ENCODE peak calls at places on chromosomes 4 and X, in six cellular contexts. H, C, G, T, Z and J are unnamed samples.

GRCh38 chrX:84199688-84200087 is 11.7 kb upstream of the RPS6KA6 start:
- DNase-seq in H (no peak), C (no peak), G (no peak), T (no peak), Z (no peak), J (no peak)

GRCh38 chrX:45172890-45173289 is 27.8 kb downstream of the DIPK2B start:
- DNase-seq in H (no peak), C (peak), G (peak), T (no peak), Z (peak), J (peak)

GRCh38 chr4:68368566-68369473 is 18.9 kb upstream of the YTHDC1 start:
- DNase-seq in H (no peak), C (peak), G (peak), T (no peak), Z (peak), J (peak)

GRCh38 chr4:8345053-8345945 is 75.7 kb downstream of the HTRA3 start:
- DNase-seq in H (no peak), C (no peak), G (no peak), T (no peak), Z (no peak), J (no peak)

GRCh38 chrX:120244735-120245498 is 5.7 kb upstream of the ZBTB33 start:
- DNase-seq in H (peak), C (peak), G (peak), T (peak), Z (peak), J (peak)

GRCh38 chr4:98557497-98557896 is 100.9 kb downstream of the TSPAN5 start:
- DNase-seq in H (no peak), C (peak), G (peak), T (no peak), Z (peak), J (peak)

GRCh38 chrX:129606918-129607317 is 47.8 kb downstream of the APLN start:
- DNase-seq in H (peak), C (peak), G (peak), T (peak), Z (peak), J (peak)

GRCh38 chr4:152211936-152212675 is 323.8 kb downstream of the FBXW7 start:
- DNase-seq in H (no peak), C (no peak), G (no peak), T (no peak), Z (no peak), J (no peak)

GRCh38 chr4:102825261-102826071 is 1.9 kb downstream of the UBE2D3 start:
- DNase-seq in H (peak), C (peak), G (peak), T (peak), Z (peak), J (peak)

GRCh38 chr4:55447108-55447708 is 51.5 kb downstream of the TMEM165 start:
- DNase-seq in H (no peak), C (no peak), G (no peak), T (no peak), Z (no peak), J (no peak)

GRCh38 chr4:185956546-185956945 is 112.4 kb upstream of the TLR3 start:
- DNase-seq in H (no peak), C (no peak), G (no peak), T (no peak), Z (no peak), J (no peak)

GRCh38 chr4:2432991-2433530 is 14.3 kb downstream of the CFAP99 start:
- DNase-seq in H (no peak), C (peak), G (peak), T (no peak), Z (peak), J (peak)

GRCh38 chrX:23742174-23742692 is 843 bp downstream of the ACOT9 start:
- DNase-seq in H (no peak), C (peak), G (peak), T (no peak), Z (peak), J (peak)

GRCh38 chrX:1673337-1673736 is 58.5 kb downstream of the ASMT start:
- DNase-seq in H (peak), C (peak), G (peak), T (no peak), Z (no peak), J (no peak)

GRCh38 chr4:92307156-92307555 is 3.4 kb downstream of the GRID2 start:
- DNase-seq in H (no peak), C (no peak), G (no peak), T (no peak), Z (no peak), J (no peak)

GRCh38 chr4:125481334-125481733 is 166.6 kb downstream of the FAT4 start:
- DNase-seq in H (no peak), C (no peak), G (no peak), T (no peak), Z (no peak), J (no peak)

GRCh38 chr4:183571350-183572076 is 66.7 kb downstream of the ING2 start:
- DNase-seq in H (no peak), C (peak), G (peak), T (no peak), Z (peak), J (peak)

GRCh38 chr4:176897226-176897625 is 104.5 kb upstream of the VEGFC start:
- DNase-seq in H (no peak), C (no peak), G (no peak), T (no peak), Z (no peak), J (no peak)

GRCh38 chr4:24745172-24745895 is 50.0 kb upstream of the SOD3 start:
- DNase-seq in H (no peak), C (no peak), G (no peak), T (no peak), Z (no peak), J (no peak)

GRCh38 chrX:117990438-117990837 is 126.2 kb downstream of the KLHL13 start:
- DNase-seq in H (no peak), C (no peak), G (no peak), T (no peak), Z (peak), J (peak)

GRCh38 chr4:168840988-168841681 is 168.9 kb downstream of the CBR4 start:
- DNase-seq in H (no peak), C (no peak), G (no peak), T (no peak), Z (no peak), J (peak)

GRCh38 chr4:8237256-8237989 is 32.1 kb upstream of the HTRA3 start:
- DNase-seq in H (no peak), C (no peak), G (no peak), T (no peak), Z (no peak), J (no peak)

GRCh38 chrX:3514996-3515395 is 168.5 kb upstream of the MXRA5 start:
- DNase-seq in H (no peak), C (no peak), G (peak), T (no peak), Z (peak), J (no peak)

GRCh38 chr4:57191523-57192034 is 81.4 kb upstream of the IGFBP7 start:
- DNase-seq in H (no peak), C (peak), G (no peak), T (no peak), Z (no peak), J (peak)

GRCh38 chrX:37349131-37350033 is at the start of gene PRRG1:
- DNase-seq in H (no peak), C (peak), G (peak), T (peak), Z (peak), J (peak)

GRCh38 chr4:171714791-171715454 is 98.3 kb upstream of the GALNTL6 start:
- DNase-seq in H (no peak), C (no peak), G (no peak), T (no peak), Z (no peak), J (no peak)

GRCh38 chr4:169810325-169811323 is 52.9 kb upstream of the HPF1 start:
- DNase-seq in H (peak), C (peak), G (peak), T (peak), Z (peak), J (peak)

GRCh38 chr4:89599026-89599425 is 237.9 kb downstream of the SNCA start:
- DNase-seq in H (no peak), C (no peak), G (peak), T (no peak), Z (no peak), J (no peak)

GRCh38 chr4:189807031-189807430 is 133.6 kb upstream of the FRG1 start:
- DNase-seq in H (no peak), C (no peak), G (no peak), T (no peak), Z (no peak), J (no peak)

GRCh38 chr4:56460085-56460484 is 7.3 kb upstream of the SRP72 start:
- DNase-seq in H (no peak), C (no peak), G (peak), T (no peak), Z (no peak), J (no peak)

GRCh38 chr4:112168719-112169500 is 23.7 kb downstream of the FAM241A start:
- DNase-seq in H (no peak), C (no peak), G (no peak), T (no peak), Z (no peak), J (no peak)

GRCh38 chr4:85557016-85557901 is 82.3 kb downstream of the ARHGAP24 start:
- DNase-seq in H (no peak), C (no peak), G (no peak), T (no peak), Z (no peak), J (no peak)

GRCh38 chr4:85556293-85556692 is 81.3 kb downstream of the ARHGAP24 start:
- DNase-seq in H (no peak), C (no peak), G (no peak), T (no peak), Z (no peak), J (no peak)

GRCh38 chr4:85555210-85555609 is 80.3 kb downstream of the ARHGAP24 start:
- DNase-seq in H (no peak), C (no peak), G (peak), T (no peak), Z (no peak), J (peak)
- H3K4me2 ChIP-seq in H (no peak), C (no peak), G (no peak), T (no peak), Z (no peak), J (no peak)

GRCh38 chr4:37902212-37902611 is 11.3 kb downstream of the TBC1D1 start:
- DNase-seq in H (no peak), C (no peak), G (no peak), T (no peak), Z (no peak), J (no peak)
- H3K4me3 ChIP-seq in H (no peak), C (no peak), G (no peak), T (peak), Z (no peak), J (no peak)

GRCh38 chrX:153927936-153928760 is 2.1 kb upstream of the ARHGAP4 start:
- DNase-seq in H (peak), C (peak), G (peak), T (peak), Z (peak), J (peak)

GRCh38 chrX:153927686-153927935 is 1.5 kb upstream of the ARHGAP4 start:
- DNase-seq in H (no peak), C (no peak), G (no peak), T (no peak), Z (no peak), J (no peak)

GRCh38 chrX:153930011-153930910 is 4.2 kb upstream of the ARHGAP4 start:
- DNase-seq in H (no peak), C (no peak), G (no peak), T (no peak), Z (no peak), J (no peak)

GRCh38 chrX:153929576-153929975 is 3.5 kb upstream of the ARHGAP4 start:
- DNase-seq in H (no peak), C (no peak), G (no peak), T (no peak), Z (no peak), J (no peak)

GRCh38 chrX:153928846-153929245 is 2.8 kb upstream of the ARHGAP4 start:
- DNase-seq in H (peak), C (no peak), G (no peak), T (no peak), Z (no peak), J (no peak)
- H2AFZ ChIP-seq in H (no peak), C (no peak), G (no peak), T (no peak), Z (no peak), J (no peak)

GRCh38 chr4:157300678-157301077 is 80.2 kb downstream of the GRIA2 start:
- DNase-seq in H (no peak), C (no peak), G (no peak), T (no peak), Z (no peak), J (no peak)
- H3K4me2 ChIP-seq in H (no peak), C (no peak), G (no peak), T (no peak), Z (no peak), J (no peak)

GRCh38 chr4:13670456-13671150 is 43.1 kb upstream of the BOD1L1 start:
- DNase-seq in H (no peak), C (no peak), G (no peak), T (no peak), Z (no peak), J (no peak)
- H3K4me3 ChIP-seq in H (no peak), C (no peak), G (no peak), T (no peak), Z (no peak), J (no peak)

DNA sequence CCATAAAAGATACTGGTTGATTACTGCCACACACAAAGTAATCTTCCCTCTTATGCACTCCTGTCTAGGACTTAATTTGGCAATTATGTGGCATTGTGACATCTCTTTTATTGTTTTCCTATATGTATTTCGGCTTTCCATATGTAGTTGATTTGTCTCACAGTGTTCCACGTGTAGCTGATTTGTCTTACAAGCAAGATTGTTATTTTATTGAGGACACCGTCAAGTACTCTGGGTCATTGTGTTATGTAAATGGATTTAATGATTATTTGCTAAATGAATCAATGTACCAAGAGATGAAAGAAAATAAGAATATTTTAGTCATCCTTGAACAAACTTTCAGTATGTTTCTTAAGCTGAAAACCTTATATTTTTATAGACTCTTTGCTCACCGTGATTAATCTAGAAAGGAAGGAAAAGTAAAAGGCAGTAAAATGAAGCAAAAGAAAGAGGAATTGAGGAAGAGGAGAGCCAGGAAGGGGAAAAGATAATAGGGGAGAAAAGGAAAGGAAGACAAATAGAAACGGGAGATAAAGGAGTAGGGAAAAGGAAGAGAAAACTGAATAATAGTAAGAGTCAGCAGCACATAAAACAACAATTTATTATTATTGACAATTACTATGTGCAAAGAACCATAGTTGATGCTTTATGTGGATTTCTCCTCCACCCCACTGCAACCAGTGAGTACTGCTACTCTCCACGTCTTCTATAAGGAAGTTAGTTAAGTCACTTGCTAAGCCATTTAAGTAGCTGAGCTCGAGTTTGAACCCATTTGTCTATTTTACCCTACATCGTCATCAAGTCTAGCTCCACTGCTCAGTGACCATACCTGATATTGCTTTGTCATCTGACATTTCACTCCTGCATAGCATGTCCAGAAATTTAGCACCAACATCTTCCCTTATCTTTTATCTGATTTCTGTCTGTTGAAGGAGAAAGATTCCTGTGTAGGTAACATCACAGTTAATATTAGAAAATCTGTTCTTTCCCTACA is 336.5 kb downstream of the BMPR1B start:
- DNase-seq in H (peak), C (peak), G (no peak), T (no peak), Z (no peak), J (no peak)
- H2AFZ ChIP-seq in H (peak), C (peak), G (no peak), T (no peak), Z (no peak), J (no peak)

DNA sequence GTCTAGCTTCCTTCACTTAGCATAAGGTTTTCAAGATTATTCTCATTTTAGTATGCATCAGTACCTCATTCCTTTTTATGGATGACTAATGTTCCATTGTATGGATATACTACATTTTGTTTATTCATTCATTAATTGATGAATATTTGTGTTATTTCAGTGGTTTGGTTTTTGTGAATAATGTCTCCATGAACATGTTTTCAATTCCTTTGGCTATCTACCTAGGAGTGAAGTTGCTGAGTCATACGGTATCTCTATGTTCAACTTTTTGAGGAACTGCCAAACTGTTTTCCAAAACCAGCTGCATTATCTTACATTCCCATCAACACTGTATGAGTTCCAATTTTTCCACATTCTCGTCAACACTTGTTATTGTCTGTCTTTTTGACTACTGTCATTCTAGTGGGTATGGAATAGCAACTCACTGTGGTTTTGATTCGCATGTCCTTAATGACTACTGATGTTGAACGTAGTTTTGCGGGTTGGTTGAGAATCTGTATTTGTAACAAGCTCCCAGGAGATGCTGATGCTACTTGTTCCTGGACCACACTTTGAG is 388.6 kb upstream of the MAGEB2 start:
- DNase-seq in H (no peak), C (no peak), G (no peak), T (no peak), Z (peak), J (peak)
- H3K4me2 ChIP-seq in H (no peak), C (no peak), G (no peak), T (no peak), Z (no peak), J (no peak)

DNA sequence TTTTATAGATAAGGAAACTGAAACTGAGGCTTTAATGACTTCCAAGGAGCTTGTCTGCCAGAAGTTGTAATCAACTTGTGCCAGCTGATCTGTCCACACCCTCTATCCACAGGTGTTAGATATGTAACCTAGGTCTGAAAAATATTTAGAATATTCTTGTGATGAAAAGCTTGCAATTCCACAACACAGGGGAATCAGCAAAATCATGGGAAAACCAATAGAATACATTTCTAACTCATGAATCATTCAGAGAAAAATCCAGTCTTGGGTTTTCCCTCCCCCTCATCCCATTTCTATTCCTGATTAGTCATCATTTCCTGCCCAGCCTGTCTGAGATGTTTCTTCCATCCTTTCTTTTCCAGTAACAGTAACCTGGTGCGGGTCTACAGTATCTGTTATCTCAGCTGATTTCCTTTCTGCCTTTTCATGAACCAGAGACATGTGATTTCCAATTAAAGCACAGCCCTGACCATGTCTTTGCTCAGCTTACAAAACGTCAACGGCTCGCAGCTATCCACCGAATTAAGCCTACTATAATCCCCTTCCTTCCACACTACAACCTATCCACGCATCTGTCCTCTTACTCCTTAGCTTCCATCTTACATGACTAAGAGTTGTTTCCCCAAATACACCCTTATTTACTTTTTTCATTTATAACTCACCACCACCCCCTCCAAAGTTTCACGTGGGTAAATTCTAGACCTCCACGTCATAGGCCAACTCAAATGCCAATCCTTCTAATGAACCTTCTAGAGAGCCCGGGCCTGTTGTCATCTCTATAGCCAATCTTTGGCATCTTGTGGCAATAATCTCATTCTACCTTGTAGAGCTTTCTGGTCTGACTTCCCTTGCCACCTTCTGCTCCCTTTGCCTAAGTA is 951 bp upstream of the NOCT start:
- DNase-seq in H (no peak), C (peak), G (peak), T (no peak), Z (peak), J (peak)
- H3K4me3 ChIP-seq in H (peak), C (peak), G (peak), T (no peak), Z (peak), J (peak)